ENCODE peak calls at places on chromosomes 12 and 14, in eight cellular contexts. Q is heart right ventricle; S is CD4-positive, CD25-positive, alpha-beta regulatory T cell; J is lower lobe of right lung; L is psoas muscle; C is heart left ventricle; X is HepG2; M is DND-41. B is an unnamed sample.
A peak's percentile ranks its signal among the peaks of the same experiment; 100 is the strongest.

GRCh38 chr14:55974046-55974582 is 144.1 kb upstream of the PELI2 start:
- ATAC-seq in Q (no peak), S (no peak), J (no peak), L (no peak), C (no peak), X (no peak), M (no peak), B (no peak)

GRCh38 chr14:55245657-55246268 is 25.5 kb upstream of the FBXO34 start:
- ATAC-seq in Q (no peak), S (peak; percentile 64), J (peak; percentile 59), L (no peak), C (no peak), X (peak; percentile 62), M (peak; percentile 56), B (no peak)

GRCh38 chr14:79724934-79725717 is 486.2 kb downstream of the DIO2 start:
- ATAC-seq in Q (no peak), S (no peak), J (no peak), L (no peak), C (no peak), X (no peak), M (peak; percentile 54), B (no peak)

GRCh38 chr14:68476212-68476964 is 316.5 kb downstream of the ZFP36L1 start:
- ATAC-seq in Q (peak; percentile 92), S (peak; percentile 55), J (peak; percentile 82), L (peak; percentile 96), C (peak; percentile 93), X (no peak), M (no peak), B (peak; percentile 88)

GRCh38 chr14:89422181-89422951 is 5.3 kb upstream of the FOXN3 start:
- ATAC-seq in Q (no peak), S (no peak), J (peak; percentile 74), L (no peak), C (no peak), X (no peak), M (no peak), B (no peak)

GRCh38 chr12:43333650-43334043 is 218.4 kb downstream of the ADAMTS20 start:
- ATAC-seq in Q (no peak), S (no peak), J (no peak), L (no peak), C (no peak), X (no peak), M (no peak), B (no peak)

GRCh38 chr12:56988207-56988739 is 18.1 kb downstream of the ZBTB39 start:
- ATAC-seq in Q (peak; percentile 83), S (no peak), J (peak; percentile 30), L (no peak), C (peak; percentile 79), X (no peak), M (no peak), B (no peak)

GRCh38 chr12:55780695-55781094 is 36.8 kb downstream of the SARNP start:
- ATAC-seq in Q (no peak), S (no peak), J (no peak), L (no peak), C (no peak), X (no peak), M (peak; percentile 40), B (no peak)

GRCh38 chr14:106662947-106663346 is 1136.6 kb downstream of the TMEM121 start:
- ATAC-seq in Q (no peak), S (peak; percentile 5), J (no peak), L (no peak), C (no peak), X (no peak), M (no peak), B (no peak)

GRCh38 chr14:42353315-42353714 is 746.6 kb downstream of the LRFN5 start:
- ATAC-seq in Q (no peak), S (no peak), J (no peak), L (no peak), C (no peak), X (no peak), M (no peak), B (no peak)

GRCh38 chr14:91899213-91899612 is 31.9 kb upstream of the TC2N start:
- ATAC-seq in Q (no peak), S (no peak), J (peak; percentile 14), L (no peak), C (no peak), X (peak; percentile 26), M (no peak), B (no peak)

GRCh38 chr14:34780646-34781045 is 66.3 kb upstream of the CFL2 start:
- ATAC-seq in Q (no peak), S (no peak), J (no peak), L (no peak), C (no peak), X (no peak), M (no peak), B (no peak)

GRCh38 chr14:53848851-53849250 is 107.8 kb downstream of the BMP4 start:
- ATAC-seq in Q (no peak), S (no peak), J (no peak), L (no peak), C (no peak), X (no peak), M (no peak), B (no peak)

GRCh38 chr12:89210277-89210676 is 142.0 kb downstream of the DUSP6 start:
- ATAC-seq in Q (no peak), S (no peak), J (no peak), L (no peak), C (no peak), X (no peak), M (no peak), B (no peak)

GRCh38 chr14:68282479-68283377 is 463.1 kb downstream of the RAD51B start:
- ATAC-seq in Q (no peak), S (peak; percentile 58), J (no peak), L (no peak), C (no peak), X (peak; percentile 33), M (no peak), B (no peak)

GRCh38 chr12:52805739-52806138 is 8.2 kb downstream of the KRT4 start:
- ATAC-seq in Q (no peak), S (no peak), J (no peak), L (no peak), C (no peak), X (no peak), M (no peak), B (no peak)

GRCh38 chr12:12889701-12890100 is 1.7 kb upstream of the GPRC5A start:
- ATAC-seq in Q (no peak), S (no peak), J (no peak), L (no peak), C (no peak), X (no peak), M (no peak), B (no peak)

GRCh38 chr12:48183876-48184548 is 568 bp downstream of the CCDC184 start:
- ATAC-seq in Q (peak; percentile 29), S (no peak), J (peak; percentile 18), L (peak; percentile 18), C (peak; percentile 25), X (peak; percentile 17), M (no peak), B (peak; percentile 34)

GRCh38 chr12:74891276-74891675 is 318.4 kb downstream of the KCNC2 start:
- ATAC-seq in Q (no peak), S (no peak), J (no peak), L (no peak), C (no peak), X (no peak), M (no peak), B (no peak)

GRCh38 chr12:89352492-89353187 is at the start of gene DUSP6:
- ATAC-seq in Q (peak; percentile 75), S (peak; percentile 73), J (peak; percentile 86), L (peak; percentile 58), C (peak; percentile 83), X (peak; percentile 76), M (peak; percentile 81), B (peak; percentile 82)

GRCh38 chr12:10191865-10192264 is 13.0 kb downstream of the TMEM52B start:
- ATAC-seq in Q (peak; percentile 27), S (no peak), J (no peak), L (no peak), C (no peak), X (no peak), M (no peak), B (peak; percentile 56)

GRCh38 chr14:67265131-67265530 is 23.9 kb downstream of the PALS1 start:
- ATAC-seq in Q (no peak), S (no peak), J (no peak), L (no peak), C (no peak), X (no peak), M (no peak), B (no peak)

DNA sequence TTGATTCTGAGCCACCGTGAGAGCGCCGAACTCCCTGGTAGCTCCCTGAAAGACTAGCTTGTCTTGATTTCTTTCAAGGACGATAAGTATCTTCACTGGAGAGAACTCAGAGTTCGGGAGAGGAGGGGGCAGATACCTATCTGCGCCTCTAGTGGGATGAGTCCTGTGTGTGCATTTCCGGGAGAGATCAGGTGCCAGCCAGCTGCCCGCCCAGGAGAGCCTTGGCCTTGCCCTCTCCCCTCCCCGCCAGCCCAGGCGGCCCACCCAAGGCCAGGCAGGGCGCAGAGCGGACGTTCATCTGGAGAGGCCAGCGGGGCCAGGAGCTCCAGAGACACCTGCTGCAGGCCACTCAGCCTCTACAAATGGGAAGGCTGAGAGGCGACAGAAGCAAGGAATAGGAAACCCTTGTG is 1.0 kb downstream of the CD9 start:
- ATAC-seq in Q (peak; percentile 12), S (no peak), J (peak; percentile 51), L (peak; percentile 56), C (peak; percentile 7), X (peak; percentile 33), M (no peak), B (no peak)
- H3K27me3 ChIP-seq in Q (no peaks in the 10 kb centered on the region), S (peaks cover 10% of the 10 kb centered on the region), J (no peaks in the 10 kb centered on the region), L (no peaks in the 10 kb centered on the region), C (peaks cover 20% of the 10 kb centered on the region), X (peaks cover 48% of the 10 kb centered on the region), M (peaks cover 31% of the 10 kb centered on the region), B (no peaks in the 10 kb centered on the region)

DNA sequence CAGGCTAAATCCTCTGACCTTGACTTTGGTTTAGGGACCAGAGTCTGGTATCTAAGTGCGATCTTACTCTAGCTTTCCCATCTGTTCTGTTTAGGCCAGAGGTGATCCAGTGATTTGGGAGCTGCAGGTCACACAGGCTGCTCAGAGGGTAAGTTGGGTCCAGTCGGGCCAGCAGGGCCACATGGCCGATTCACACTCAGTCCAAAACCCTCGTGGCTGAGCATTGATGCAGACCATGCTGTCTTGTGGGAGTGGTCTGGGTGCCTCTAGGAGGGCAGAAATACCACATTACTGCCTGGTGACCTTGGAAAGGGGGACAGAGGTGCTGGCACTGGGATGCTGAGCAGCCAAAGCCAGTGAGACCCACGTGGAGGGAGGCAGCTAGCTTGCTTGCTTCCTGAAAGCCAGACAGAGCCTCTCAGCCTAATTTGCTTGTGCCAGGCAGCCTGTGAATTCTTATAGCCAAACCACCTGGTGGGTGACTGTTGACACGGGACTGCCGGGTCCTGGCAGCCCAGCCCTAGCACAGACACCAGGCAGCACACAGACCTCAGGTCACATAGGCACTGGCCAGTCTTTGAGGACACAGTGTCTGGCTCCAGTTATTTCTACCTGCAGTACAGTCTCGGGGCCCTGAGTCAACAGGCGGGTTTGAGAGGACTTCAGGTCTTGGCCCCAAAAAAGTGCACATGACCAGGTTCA is 31.7 kb downstream of the ESRRB start:
- ATAC-seq in Q (no peak), S (no peak), J (no peak), L (no peak), C (peak; percentile 49), X (peak; percentile 26), M (no peak), B (no peak)
- H3K27me3 ChIP-seq in Q (peaks cover 6% of the 10 kb centered on the region), S (no peaks in the 10 kb centered on the region), J (peaks cover 2% of the 10 kb centered on the region), L (no peaks in the 10 kb centered on the region), C (peaks cover 5% of the 10 kb centered on the region), X (no peaks in the 10 kb centered on the region), M (peaks cover 14% of the 10 kb centered on the region), B (peaks cover 13% of the 10 kb centered on the region)

GRCh38 chr14:45015133-45015532 is 53.1 kb downstream of the TOGARAM1 start:
- ATAC-seq in Q (no peak), S (no peak), J (no peak), L (no peak), C (no peak), X (no peak), M (no peak), B (no peak)
- H3K27me3 ChIP-seq in Q (no peaks in the 10 kb centered on the region), S (no peaks in the 10 kb centered on the region), J (no peaks in the 10 kb centered on the region), L (no peaks in the 10 kb centered on the region), C (no peaks in the 10 kb centered on the region), X (no peaks in the 10 kb centered on the region), M (no peaks in the 10 kb centered on the region), B (no peaks in the 10 kb centered on the region)

GRCh38 chr14:33120966-33121365 is 182.3 kb downstream of the NPAS3 start:
- ATAC-seq in Q (no peak), S (no peak), J (no peak), L (no peak), C (no peak), X (no peak), M (no peak), B (no peak)
- H3K27me3 ChIP-seq in Q (no peaks in the 10 kb centered on the region), S (no peaks in the 10 kb centered on the region), J (no peaks in the 10 kb centered on the region), L (no peaks in the 10 kb centered on the region), C (no peaks in the 10 kb centered on the region), X (no peaks in the 10 kb centered on the region), M (no peaks in the 10 kb centered on the region), B (no peaks in the 10 kb centered on the region)

B was measured in gastroesophageal sphincter.